ENCODE peak calls at places on chromosomes 7 and 10, in nine cellular contexts. One of them, this sample, is unnamed.

GRCh38 chr10:72625276-72625607 is 637 bp downstream of the MICU1 start:
- DNase-seq in stimulated activated CD8-positive, alpha-beta memory T cell treated with anti-CD3 and anti-CD28 coated beads, Interleukin-15, amount 100 ng/mL, for 24 hours: no peak
- DNase-seq in AML-193: no peak
- DNase-seq in activated T-cell treated with anti-CD3 and anti-CD28 coated beads, Interleukin-2, amount 50 U/mL, for 48 hours: no peak
- DNase-seq in breast epithelium: no peak
- DNase-seq in NAMALWA: peak
- DNase-seq in left ventricle myocardium inferior: no peak
- DNase-seq in GM20000: no peak
- DNase-seq in Right ventricle myocardium inferior: no peak
- DNase-seq in this sample: no peak

GRCh38 chr7:156160811-156161210 is 348.5 kb upstream of the SHH start:
- DNase-seq in stimulated activated CD8-positive, alpha-beta memory T cell treated with anti-CD3 and anti-CD28 coated beads, Interleukin-15, amount 100 ng/mL, for 24 hours: no peak
- DNase-seq in activated T-cell treated with anti-CD3 and anti-CD28 coated beads, Interleukin-2, amount 50 U/mL, for 48 hours: no peak
- DNase-seq in left ventricle myocardium inferior: no peak
- DNase-seq in Right ventricle myocardium inferior: no peak
- DNase-seq in breast epithelium: no peak
- DNase-seq in AML-193: no peak
- DNase-seq in NAMALWA: no peak
- DNase-seq in GM20000: no peak
- DNase-seq in this sample: no peak

GRCh38 chr7:115782716-115783460 is 247.7 kb downstream of the TFEC start:
- DNase-seq in activated T-cell treated with anti-CD3 and anti-CD28 coated beads, Interleukin-2, amount 50 U/mL, for 48 hours: no peak
- DNase-seq in GM20000: no peak
- DNase-seq in stimulated activated CD8-positive, alpha-beta memory T cell treated with anti-CD3 and anti-CD28 coated beads, Interleukin-15, amount 100 ng/mL, for 24 hours: no peak
- DNase-seq in Right ventricle myocardium inferior: no peak
- DNase-seq in left ventricle myocardium inferior: no peak
- DNase-seq in AML-193: no peak
- DNase-seq in NAMALWA: no peak
- DNase-seq in breast epithelium: no peak
- DNase-seq in this sample: no peak

GRCh38 chr7:155371884-155372781 is 74.5 kb downstream of the INSIG1 start:
- DNase-seq in left ventricle myocardium inferior: no peak
- DNase-seq in NAMALWA: no peak
- DNase-seq in GM20000: peak
- DNase-seq in activated T-cell treated with anti-CD3 and anti-CD28 coated beads, Interleukin-2, amount 50 U/mL, for 48 hours: peak
- DNase-seq in stimulated activated CD8-positive, alpha-beta memory T cell treated with anti-CD3 and anti-CD28 coated beads, Interleukin-15, amount 100 ng/mL, for 24 hours: no peak
- DNase-seq in AML-193: no peak
- DNase-seq in breast epithelium: no peak
- DNase-seq in Right ventricle myocardium inferior: peak
- DNase-seq in this sample: peak

GRCh38 chr7:139995034-139995915 is 67.5 kb downstream of the PARP12 start:
- DNase-seq in breast epithelium: no peak
- DNase-seq in left ventricle myocardium inferior: peak
- DNase-seq in Right ventricle myocardium inferior: no peak
- DNase-seq in activated T-cell treated with anti-CD3 and anti-CD28 coated beads, Interleukin-2, amount 50 U/mL, for 48 hours: no peak
- DNase-seq in AML-193: no peak
- DNase-seq in GM20000: no peak
- DNase-seq in NAMALWA: no peak
- DNase-seq in stimulated activated CD8-positive, alpha-beta memory T cell treated with anti-CD3 and anti-CD28 coated beads, Interleukin-15, amount 100 ng/mL, for 24 hours: no peak
- DNase-seq in this sample: no peak

GRCh38 chr10:124172241-124172661 is 78.9 kb upstream of the CHST15 start:
- DNase-seq in GM20000: no peak
- DNase-seq in NAMALWA: no peak
- DNase-seq in left ventricle myocardium inferior: no peak
- DNase-seq in stimulated activated CD8-positive, alpha-beta memory T cell treated with anti-CD3 and anti-CD28 coated beads, Interleukin-15, amount 100 ng/mL, for 24 hours: no peak
- DNase-seq in Right ventricle myocardium inferior: no peak
- DNase-seq in activated T-cell treated with anti-CD3 and anti-CD28 coated beads, Interleukin-2, amount 50 U/mL, for 48 hours: no peak
- DNase-seq in AML-193: no peak
- DNase-seq in breast epithelium: no peak
- DNase-seq in this sample: no peak

GRCh38 chr10:121553455-121553854 is 44.8 kb downstream of the FGFR2 start:
- DNase-seq in Right ventricle myocardium inferior: no peak
- DNase-seq in GM20000: no peak
- DNase-seq in NAMALWA: no peak
- DNase-seq in stimulated activated CD8-positive, alpha-beta memory T cell treated with anti-CD3 and anti-CD28 coated beads, Interleukin-15, amount 100 ng/mL, for 24 hours: no peak
- DNase-seq in AML-193: no peak
- DNase-seq in breast epithelium: no peak
- DNase-seq in activated T-cell treated with anti-CD3 and anti-CD28 coated beads, Interleukin-2, amount 50 U/mL, for 48 hours: no peak
- DNase-seq in left ventricle myocardium inferior: no peak
- DNase-seq in this sample: no peak

GRCh38 chr10:24694086-24694485 is 29.6 kb downstream of the ARHGAP21 start:
- DNase-seq in left ventricle myocardium inferior: no peak
- DNase-seq in NAMALWA: no peak
- DNase-seq in GM20000: no peak
- DNase-seq in Right ventricle myocardium inferior: no peak
- DNase-seq in stimulated activated CD8-positive, alpha-beta memory T cell treated with anti-CD3 and anti-CD28 coated beads, Interleukin-15, amount 100 ng/mL, for 24 hours: no peak
- DNase-seq in activated T-cell treated with anti-CD3 and anti-CD28 coated beads, Interleukin-2, amount 50 U/mL, for 48 hours: no peak
- DNase-seq in AML-193: no peak
- DNase-seq in breast epithelium: no peak
- DNase-seq in this sample: no peak

GRCh38 chr7:14748461-14748860 is 154.1 kb downstream of the DGKB start:
- DNase-seq in Right ventricle myocardium inferior: no peak
- DNase-seq in left ventricle myocardium inferior: no peak
- DNase-seq in AML-193: no peak
- DNase-seq in breast epithelium: no peak
- DNase-seq in stimulated activated CD8-positive, alpha-beta memory T cell treated with anti-CD3 and anti-CD28 coated beads, Interleukin-15, amount 100 ng/mL, for 24 hours: no peak
- DNase-seq in activated T-cell treated with anti-CD3 and anti-CD28 coated beads, Interleukin-2, amount 50 U/mL, for 48 hours: no peak
- DNase-seq in GM20000: no peak
- DNase-seq in NAMALWA: no peak
- DNase-seq in this sample: no peak

GRCh38 chr7:7969306-7970112 is 913 bp downstream of the GLCCI1 start:
- DNase-seq in GM20000: peak
- DNase-seq in left ventricle myocardium inferior: peak
- DNase-seq in activated T-cell treated with anti-CD3 and anti-CD28 coated beads, Interleukin-2, amount 50 U/mL, for 48 hours: peak
- DNase-seq in AML-193: no peak
- DNase-seq in breast epithelium: peak
- DNase-seq in stimulated activated CD8-positive, alpha-beta memory T cell treated with anti-CD3 and anti-CD28 coated beads, Interleukin-15, amount 100 ng/mL, for 24 hours: peak
- DNase-seq in Right ventricle myocardium inferior: peak
- DNase-seq in NAMALWA: peak
- DNase-seq in this sample: peak

GRCh38 chr7:106721816-106722785 is 61.1 kb upstream of the CCDC71L start:
- DNase-seq in activated T-cell treated with anti-CD3 and anti-CD28 coated beads, Interleukin-2, amount 50 U/mL, for 48 hours: no peak
- DNase-seq in breast epithelium: no peak
- DNase-seq in left ventricle myocardium inferior: no peak
- DNase-seq in NAMALWA: no peak
- DNase-seq in Right ventricle myocardium inferior: no peak
- DNase-seq in AML-193: peak
- DNase-seq in stimulated activated CD8-positive, alpha-beta memory T cell treated with anti-CD3 and anti-CD28 coated beads, Interleukin-15, amount 100 ng/mL, for 24 hours: no peak
- DNase-seq in GM20000: no peak
- DNase-seq in this sample: no peak

GRCh38 chr7:45435846-45436245 is 138.3 kb upstream of the ADCY1 start:
- DNase-seq in stimulated activated CD8-positive, alpha-beta memory T cell treated with anti-CD3 and anti-CD28 coated beads, Interleukin-15, amount 100 ng/mL, for 24 hours: no peak
- DNase-seq in Right ventricle myocardium inferior: no peak
- DNase-seq in GM20000: no peak
- DNase-seq in activated T-cell treated with anti-CD3 and anti-CD28 coated beads, Interleukin-2, amount 50 U/mL, for 48 hours: no peak
- DNase-seq in left ventricle myocardium inferior: no peak
- DNase-seq in NAMALWA: no peak
- DNase-seq in breast epithelium: no peak
- DNase-seq in AML-193: peak
- DNase-seq in this sample: no peak

GRCh38 chr7:130476287-130477001 is 15.4 kb upstream of the MEST start:
- DNase-seq in activated T-cell treated with anti-CD3 and anti-CD28 coated beads, Interleukin-2, amount 50 U/mL, for 48 hours: no peak
- DNase-seq in NAMALWA: no peak
- DNase-seq in breast epithelium: no peak
- DNase-seq in stimulated activated CD8-positive, alpha-beta memory T cell treated with anti-CD3 and anti-CD28 coated beads, Interleukin-15, amount 100 ng/mL, for 24 hours: no peak
- DNase-seq in GM20000: no peak
- DNase-seq in AML-193: no peak
- DNase-seq in Right ventricle myocardium inferior: no peak
- DNase-seq in left ventricle myocardium inferior: no peak
- DNase-seq in this sample: no peak

GRCh38 chr7:18575989-18576572 is 80.5 kb downstream of the HDAC9 start:
- DNase-seq in GM20000: no peak
- DNase-seq in stimulated activated CD8-positive, alpha-beta memory T cell treated with anti-CD3 and anti-CD28 coated beads, Interleukin-15, amount 100 ng/mL, for 24 hours: no peak
- DNase-seq in breast epithelium: no peak
- DNase-seq in AML-193: no peak
- DNase-seq in NAMALWA: no peak
- DNase-seq in activated T-cell treated with anti-CD3 and anti-CD28 coated beads, Interleukin-2, amount 50 U/mL, for 48 hours: no peak
- DNase-seq in Right ventricle myocardium inferior: no peak
- DNase-seq in left ventricle myocardium inferior: no peak
- DNase-seq in this sample: no peak

GRCh38 chr10:46254007-46254383 is 32.8 kb upstream of the ANTXRL start:
- DNase-seq in GM20000: no peak
- DNase-seq in Right ventricle myocardium inferior: no peak
- DNase-seq in activated T-cell treated with anti-CD3 and anti-CD28 coated beads, Interleukin-2, amount 50 U/mL, for 48 hours: no peak
- DNase-seq in left ventricle myocardium inferior: no peak
- DNase-seq in stimulated activated CD8-positive, alpha-beta memory T cell treated with anti-CD3 and anti-CD28 coated beads, Interleukin-15, amount 100 ng/mL, for 24 hours: no peak
- DNase-seq in breast epithelium: no peak
- DNase-seq in AML-193: no peak
- DNase-seq in NAMALWA: no peak
- DNase-seq in this sample: no peak

GRCh38 chr10:78966844-78967488 is 101.8 kb upstream of the ZMIZ1 start:
- DNase-seq in NAMALWA: no peak
- DNase-seq in stimulated activated CD8-positive, alpha-beta memory T cell treated with anti-CD3 and anti-CD28 coated beads, Interleukin-15, amount 100 ng/mL, for 24 hours: no peak
- DNase-seq in AML-193: no peak
- DNase-seq in breast epithelium: no peak
- DNase-seq in left ventricle myocardium inferior: no peak
- DNase-seq in activated T-cell treated with anti-CD3 and anti-CD28 coated beads, Interleukin-2, amount 50 U/mL, for 48 hours: no peak
- DNase-seq in Right ventricle myocardium inferior: no peak
- DNase-seq in GM20000: no peak
- DNase-seq in this sample: no peak

GRCh38 chr10:51083280-51083986 is 9.1 kb downstream of the PRKG1 start:
- DNase-seq in Right ventricle myocardium inferior: no peak
- DNase-seq in activated T-cell treated with anti-CD3 and anti-CD28 coated beads, Interleukin-2, amount 50 U/mL, for 48 hours: no peak
- DNase-seq in left ventricle myocardium inferior: no peak
- DNase-seq in NAMALWA: no peak
- DNase-seq in stimulated activated CD8-positive, alpha-beta memory T cell treated with anti-CD3 and anti-CD28 coated beads, Interleukin-15, amount 100 ng/mL, for 24 hours: no peak
- DNase-seq in breast epithelium: no peak
- DNase-seq in AML-193: no peak
- DNase-seq in GM20000: no peak
- DNase-seq in this sample: no peak

GRCh38 chr7:135206887-135207738 is 4.2 kb downstream of the WDR91 start:
- DNase-seq in stimulated activated CD8-positive, alpha-beta memory T cell treated with anti-CD3 and anti-CD28 coated beads, Interleukin-15, amount 100 ng/mL, for 24 hours: no peak
- DNase-seq in NAMALWA: no peak
- DNase-seq in Right ventricle myocardium inferior: no peak
- DNase-seq in AML-193: peak
- DNase-seq in activated T-cell treated with anti-CD3 and anti-CD28 coated beads, Interleukin-2, amount 50 U/mL, for 48 hours: peak
- DNase-seq in breast epithelium: no peak
- DNase-seq in GM20000: peak
- DNase-seq in left ventricle myocardium inferior: no peak
- DNase-seq in this sample: peak

GRCh38 chr7:91383875-91384274 is 119.6 kb downstream of the FZD1 start:
- DNase-seq in activated T-cell treated with anti-CD3 and anti-CD28 coated beads, Interleukin-2, amount 50 U/mL, for 48 hours: no peak
- DNase-seq in GM20000: no peak
- DNase-seq in NAMALWA: no peak
- DNase-seq in Right ventricle myocardium inferior: no peak
- DNase-seq in left ventricle myocardium inferior: no peak
- DNase-seq in stimulated activated CD8-positive, alpha-beta memory T cell treated with anti-CD3 and anti-CD28 coated beads, Interleukin-15, amount 100 ng/mL, for 24 hours: no peak
- DNase-seq in AML-193: no peak
- DNase-seq in breast epithelium: no peak
- DNase-seq in this sample: no peak

GRCh38 chr10:62853710-62854109 is 37.5 kb upstream of the EGR2 start:
- DNase-seq in GM20000: no peak
- DNase-seq in breast epithelium: no peak
- DNase-seq in left ventricle myocardium inferior: no peak
- DNase-seq in Right ventricle myocardium inferior: no peak
- DNase-seq in NAMALWA: no peak
- DNase-seq in activated T-cell treated with anti-CD3 and anti-CD28 coated beads, Interleukin-2, amount 50 U/mL, for 48 hours: peak
- DNase-seq in stimulated activated CD8-positive, alpha-beta memory T cell treated with anti-CD3 and anti-CD28 coated beads, Interleukin-15, amount 100 ng/mL, for 24 hours: no peak
- DNase-seq in AML-193: peak
- DNase-seq in this sample: no peak

GRCh38 chr10:116769791-116770190 is 27.4 kb upstream of the HSPA12A start:
- DNase-seq in GM20000: no peak
- DNase-seq in breast epithelium: no peak
- DNase-seq in stimulated activated CD8-positive, alpha-beta memory T cell treated with anti-CD3 and anti-CD28 coated beads, Interleukin-15, amount 100 ng/mL, for 24 hours: no peak
- DNase-seq in left ventricle myocardium inferior: no peak
- DNase-seq in AML-193: no peak
- DNase-seq in NAMALWA: no peak
- DNase-seq in Right ventricle myocardium inferior: no peak
- DNase-seq in activated T-cell treated with anti-CD3 and anti-CD28 coated beads, Interleukin-2, amount 50 U/mL, for 48 hours: no peak
- DNase-seq in this sample: no peak

GRCh38 chr10:89476676-89477075 is 58.7 kb downstream of the SLC16A12 start:
- DNase-seq in left ventricle myocardium inferior: no peak
- DNase-seq in Right ventricle myocardium inferior: no peak
- DNase-seq in AML-193: no peak
- DNase-seq in activated T-cell treated with anti-CD3 and anti-CD28 coated beads, Interleukin-2, amount 50 U/mL, for 48 hours: no peak
- DNase-seq in GM20000: no peak
- DNase-seq in breast epithelium: peak
- DNase-seq in NAMALWA: no peak
- DNase-seq in stimulated activated CD8-positive, alpha-beta memory T cell treated with anti-CD3 and anti-CD28 coated beads, Interleukin-15, amount 100 ng/mL, for 24 hours: no peak
- DNase-seq in this sample: no peak

GRCh38 chr10:6787684-6788083 is 207.6 kb upstream of the PRKCQ start:
- DNase-seq in activated T-cell treated with anti-CD3 and anti-CD28 coated beads, Interleukin-2, amount 50 U/mL, for 48 hours: no peak
- DNase-seq in GM20000: no peak
- DNase-seq in breast epithelium: no peak
- DNase-seq in AML-193: no peak
- DNase-seq in NAMALWA: no peak
- DNase-seq in Right ventricle myocardium inferior: no peak
- DNase-seq in stimulated activated CD8-positive, alpha-beta memory T cell treated with anti-CD3 and anti-CD28 coated beads, Interleukin-15, amount 100 ng/mL, for 24 hours: no peak
- DNase-seq in left ventricle myocardium inferior: no peak
- DNase-seq in this sample: no peak

GRCh38 chr7:151018421-151019129 is 5.7 kb downstream of the ATG9B start:
- DNase-seq in Right ventricle myocardium inferior: no peak
- DNase-seq in stimulated activated CD8-positive, alpha-beta memory T cell treated with anti-CD3 and anti-CD28 coated beads, Interleukin-15, amount 100 ng/mL, for 24 hours: no peak
- DNase-seq in AML-193: no peak
- DNase-seq in activated T-cell treated with anti-CD3 and anti-CD28 coated beads, Interleukin-2, amount 50 U/mL, for 48 hours: peak
- DNase-seq in GM20000: no peak
- DNase-seq in NAMALWA: no peak
- DNase-seq in left ventricle myocardium inferior: no peak
- DNase-seq in breast epithelium: no peak
- DNase-seq in this sample: no peak

GRCh38 chr7:15643000-15643705 is 43.3 kb downstream of the MEOX2 start:
- DNase-seq in breast epithelium: no peak
- DNase-seq in activated T-cell treated with anti-CD3 and anti-CD28 coated beads, Interleukin-2, amount 50 U/mL, for 48 hours: no peak
- DNase-seq in GM20000: no peak
- DNase-seq in Right ventricle myocardium inferior: no peak
- DNase-seq in NAMALWA: no peak
- DNase-seq in AML-193: no peak
- DNase-seq in left ventricle myocardium inferior: no peak
- DNase-seq in stimulated activated CD8-positive, alpha-beta memory T cell treated with anti-CD3 and anti-CD28 coated beads, Interleukin-15, amount 100 ng/mL, for 24 hours: no peak
- DNase-seq in this sample: no peak

GRCh38 chr10:80186364-80187012 is 18.8 kb downstream of the ANXA11 start:
- DNase-seq in stimulated activated CD8-positive, alpha-beta memory T cell treated with anti-CD3 and anti-CD28 coated beads, Interleukin-15, amount 100 ng/mL, for 24 hours: no peak
- DNase-seq in NAMALWA: no peak
- DNase-seq in left ventricle myocardium inferior: peak
- DNase-seq in GM20000: no peak
- DNase-seq in Right ventricle myocardium inferior: peak
- DNase-seq in AML-193: no peak
- DNase-seq in activated T-cell treated with anti-CD3 and anti-CD28 coated beads, Interleukin-2, amount 50 U/mL, for 48 hours: peak
- DNase-seq in breast epithelium: no peak
- DNase-seq in this sample: no peak

GRCh38 chr10:17021661-17022060 is 108.0 kb downstream of the CUBN start:
- DNase-seq in activated T-cell treated with anti-CD3 and anti-CD28 coated beads, Interleukin-2, amount 50 U/mL, for 48 hours: no peak
- DNase-seq in AML-193: no peak
- DNase-seq in breast epithelium: no peak
- DNase-seq in Right ventricle myocardium inferior: no peak
- DNase-seq in left ventricle myocardium inferior: no peak
- DNase-seq in NAMALWA: no peak
- DNase-seq in stimulated activated CD8-positive, alpha-beta memory T cell treated with anti-CD3 and anti-CD28 coated beads, Interleukin-15, amount 100 ng/mL, for 24 hours: no peak
- DNase-seq in GM20000: no peak
- DNase-seq in this sample: no peak

GRCh38 chr10:3803884-3804741 is 19.1 kb upstream of the KLF6 start:
- DNase-seq in stimulated activated CD8-positive, alpha-beta memory T cell treated with anti-CD3 and anti-CD28 coated beads, Interleukin-15, amount 100 ng/mL, for 24 hours: no peak
- DNase-seq in Right ventricle myocardium inferior: no peak
- DNase-seq in NAMALWA: peak
- DNase-seq in AML-193: peak
- DNase-seq in activated T-cell treated with anti-CD3 and anti-CD28 coated beads, Interleukin-2, amount 50 U/mL, for 48 hours: peak
- DNase-seq in GM20000: no peak
- DNase-seq in left ventricle myocardium inferior: no peak
- DNase-seq in breast epithelium: no peak
- DNase-seq in this sample: no peak

GRCh38 chr10:114691442-114691941 is 33.4 kb upstream of the ABLIM1 start:
- DNase-seq in AML-193: peak
- DNase-seq in breast epithelium: no peak
- DNase-seq in activated T-cell treated with anti-CD3 and anti-CD28 coated beads, Interleukin-2, amount 50 U/mL, for 48 hours: no peak
- DNase-seq in NAMALWA: no peak
- DNase-seq in stimulated activated CD8-positive, alpha-beta memory T cell treated with anti-CD3 and anti-CD28 coated beads, Interleukin-15, amount 100 ng/mL, for 24 hours: no peak
- DNase-seq in GM20000: no peak
- DNase-seq in left ventricle myocardium inferior: no peak
- DNase-seq in Right ventricle myocardium inferior: no peak
- DNase-seq in this sample: no peak

GRCh38 chr10:101444058-101444457 is 90.1 kb downstream of the BTRC start:
- DNase-seq in GM20000: no peak
- DNase-seq in breast epithelium: no peak
- DNase-seq in AML-193: peak
- DNase-seq in left ventricle myocardium inferior: no peak
- DNase-seq in Right ventricle myocardium inferior: no peak
- DNase-seq in stimulated activated CD8-positive, alpha-beta memory T cell treated with anti-CD3 and anti-CD28 coated beads, Interleukin-15, amount 100 ng/mL, for 24 hours: no peak
- DNase-seq in NAMALWA: peak
- DNase-seq in activated T-cell treated with anti-CD3 and anti-CD28 coated beads, Interleukin-2, amount 50 U/mL, for 48 hours: no peak
- DNase-seq in this sample: no peak

GRCh38 chr7:140683657-140684056 is 10.9 kb downstream of the ADCK2 start:
- DNase-seq in stimulated activated CD8-positive, alpha-beta memory T cell treated with anti-CD3 and anti-CD28 coated beads, Interleukin-15, amount 100 ng/mL, for 24 hours: no peak
- DNase-seq in activated T-cell treated with anti-CD3 and anti-CD28 coated beads, Interleukin-2, amount 50 U/mL, for 48 hours: no peak
- DNase-seq in GM20000: no peak
- DNase-seq in breast epithelium: no peak
- DNase-seq in left ventricle myocardium inferior: no peak
- DNase-seq in NAMALWA: no peak
- DNase-seq in Right ventricle myocardium inferior: no peak
- DNase-seq in AML-193: no peak
- DNase-seq in this sample: no peak